ENCODE peak calls at places on chromosomes 13 and 19, in seven cellular contexts. One of them, this sample, is unnamed.
A peak's percentile ranks its signal among the peaks of the same experiment; 100 is the strongest.

GRCh38 chr13:28037399-28037798 is 48.9 kb upstream of the URAD start:
- DNase-seq in dorsolateral prefrontal cortex: no peak
- DNase-seq in right lobe of liver: no peak
- DNase-seq in effector memory CD8-positive, alpha-beta T cell: no peak
- DNase-seq in NCI-H524: no peak
- DNase-seq in activated gamma-delta T cell treated with anti-CD3 and anti-CD28 coated beads, Interleukin-2, amount 50 U/mL, for 16 hours: no peak
- DNase-seq in C1 segment of cervical spinal cord: no peak
- DNase-seq in this sample: no peak

GRCh38 chr13:22256111-22256639 is 585.3 kb downstream of the FGF9 start:
- DNase-seq in dorsolateral prefrontal cortex: no peak
- DNase-seq in right lobe of liver: no peak
- DNase-seq in effector memory CD8-positive, alpha-beta T cell: no peak
- DNase-seq in NCI-H524: no peak
- DNase-seq in activated gamma-delta T cell treated with anti-CD3 and anti-CD28 coated beads, Interleukin-2, amount 50 U/mL, for 16 hours: no peak
- DNase-seq in C1 segment of cervical spinal cord: no peak
- DNase-seq in this sample: no peak

GRCh38 chr19:1206733-1207301 is 1.2 kb downstream of the STK11 start:
- DNase-seq in dorsolateral prefrontal cortex: no peak
- DNase-seq in right lobe of liver: peak; percentile 54
- DNase-seq in effector memory CD8-positive, alpha-beta T cell: peak; percentile 21
- DNase-seq in NCI-H524: no peak
- DNase-seq in activated gamma-delta T cell treated with anti-CD3 and anti-CD28 coated beads, Interleukin-2, amount 50 U/mL, for 16 hours: no peak
- DNase-seq in C1 segment of cervical spinal cord: no peak
- DNase-seq in this sample: no peak

GRCh38 chr13:48110930-48111721 is 16.2 kb upstream of the MED4 start:
- DNase-seq in dorsolateral prefrontal cortex: no peak
- DNase-seq in right lobe of liver: no peak
- DNase-seq in effector memory CD8-positive, alpha-beta T cell: no peak
- DNase-seq in NCI-H524: no peak
- DNase-seq in activated gamma-delta T cell treated with anti-CD3 and anti-CD28 coated beads, Interleukin-2, amount 50 U/mL, for 16 hours: no peak
- DNase-seq in C1 segment of cervical spinal cord: no peak
- DNase-seq in this sample: no peak

GRCh38 chr13:45678282-45678681 is 23.8 kb upstream of the CBY2 start:
- DNase-seq in dorsolateral prefrontal cortex: no peak
- DNase-seq in right lobe of liver: no peak
- DNase-seq in effector memory CD8-positive, alpha-beta T cell: no peak
- DNase-seq in NCI-H524: no peak
- DNase-seq in activated gamma-delta T cell treated with anti-CD3 and anti-CD28 coated beads, Interleukin-2, amount 50 U/mL, for 16 hours: no peak
- DNase-seq in C1 segment of cervical spinal cord: no peak
- DNase-seq in this sample: no peak

GRCh38 chr19:45051929-45052579 is 13.2 kb downstream of the CLASRP start:
- DNase-seq in dorsolateral prefrontal cortex: no peak
- DNase-seq in right lobe of liver: no peak
- DNase-seq in effector memory CD8-positive, alpha-beta T cell: no peak
- DNase-seq in NCI-H524: no peak
- DNase-seq in activated gamma-delta T cell treated with anti-CD3 and anti-CD28 coated beads, Interleukin-2, amount 50 U/mL, for 16 hours: no peak
- DNase-seq in C1 segment of cervical spinal cord: no peak
- DNase-seq in this sample: no peak

GRCh38 chr19:3163230-3163886 is 15.2 kb upstream of the S1PR4 start:
- DNase-seq in dorsolateral prefrontal cortex: peak; percentile 71
- DNase-seq in right lobe of liver: peak; percentile 73
- DNase-seq in effector memory CD8-positive, alpha-beta T cell: peak; percentile 68
- DNase-seq in NCI-H524: peak; percentile 51
- DNase-seq in activated gamma-delta T cell treated with anti-CD3 and anti-CD28 coated beads, Interleukin-2, amount 50 U/mL, for 16 hours: peak; percentile 48
- DNase-seq in C1 segment of cervical spinal cord: peak; percentile 19
- DNase-seq in this sample: no peak

GRCh38 chr19:38834104-38834490 is 2.5 kb upstream of the ECH1 start:
- DNase-seq in dorsolateral prefrontal cortex: no peak
- DNase-seq in right lobe of liver: no peak
- DNase-seq in effector memory CD8-positive, alpha-beta T cell: no peak
- DNase-seq in NCI-H524: no peak
- DNase-seq in activated gamma-delta T cell treated with anti-CD3 and anti-CD28 coated beads, Interleukin-2, amount 50 U/mL, for 16 hours: no peak
- DNase-seq in C1 segment of cervical spinal cord: no peak
- DNase-seq in this sample: no peak

GRCh38 chr13:94427313-94427712 is 52.2 kb downstream of the DCT start:
- DNase-seq in dorsolateral prefrontal cortex: no peak
- DNase-seq in right lobe of liver: no peak
- DNase-seq in effector memory CD8-positive, alpha-beta T cell: no peak
- DNase-seq in NCI-H524: no peak
- DNase-seq in activated gamma-delta T cell treated with anti-CD3 and anti-CD28 coated beads, Interleukin-2, amount 50 U/mL, for 16 hours: no peak
- DNase-seq in C1 segment of cervical spinal cord: no peak
- DNase-seq in this sample: no peak

GRCh38 chr13:22040810-22041364 is 370.0 kb downstream of the FGF9 start:
- DNase-seq in dorsolateral prefrontal cortex: no peak
- DNase-seq in right lobe of liver: no peak
- DNase-seq in effector memory CD8-positive, alpha-beta T cell: no peak
- DNase-seq in NCI-H524: no peak
- DNase-seq in activated gamma-delta T cell treated with anti-CD3 and anti-CD28 coated beads, Interleukin-2, amount 50 U/mL, for 16 hours: no peak
- DNase-seq in C1 segment of cervical spinal cord: no peak
- DNase-seq in this sample: no peak

This sample was measured in Caki2.